ENCODE peak calls at places on chromosomes 2 and 18, in eight cellular contexts. N is right cardiac atrium, W is HT-29, X is T-helper 2 cell, Q is endothelial cell, Z is NCI-H1417, T is GM23248, I is AG08395. R is an unnamed sample.
A peak's percentile ranks its signal among the peaks of the same experiment; 100 is the strongest.

GRCh38 chr18:56702946-56703345 is 51.8 kb downstream of the WDR7 start:
- DNase-seq in N (no peak), W (peak; percentile 58), X (no peak), Q (peak; percentile 39), Z (peak; percentile 32), T (peak; percentile 68), I (peak; percentile 22), R (peak; percentile 23)

GRCh38 chr2:133077259-133077822 is 407.3 kb upstream of the LYPD1 start:
- DNase-seq in N (peak; percentile 20), W (no peak), X (no peak), Q (no peak), Z (no peak), T (peak; percentile 14), I (no peak), R (no peak)

GRCh38 chr2:25378731-25379490 is 37.2 kb upstream of the DNMT3A start:
- DNase-seq in N (no peak), W (no peak), X (no peak), Q (no peak), Z (no peak), T (peak; percentile 29), I (no peak), R (no peak)

GRCh38 chr2:36650031-36650430 is 46.5 kb upstream of the VIT start:
- DNase-seq in N (no peak), W (peak; percentile 84), X (no peak), Q (no peak), Z (no peak), T (peak; percentile 91), I (peak; percentile 76), R (peak; percentile 31)

GRCh38 chr2:179235463-179236108 is 29.0 kb downstream of the SESTD1 start:
- DNase-seq in N (no peak), W (no peak), X (no peak), Q (no peak), Z (peak; percentile 32), T (peak; percentile 85), I (peak; percentile 16), R (no peak)

GRCh38 chr2:122023059-122023879 is 267.8 kb downstream of the TSN start:
- DNase-seq in N (peak; percentile 63), W (no peak), X (no peak), Q (no peak), Z (no peak), T (no peak), I (no peak), R (no peak)

GRCh38 chr2:174337337-174338154 is 2.8 kb downstream of the SP9 start:
- DNase-seq in N (peak; percentile 37), W (no peak), X (no peak), Q (peak; percentile 59), Z (peak; percentile 31), T (no peak), I (no peak), R (peak; percentile 70)

GRCh38 chr2:172449916-172450550 is 22.6 kb downstream of the ITGA6 start:
- DNase-seq in N (no peak), W (no peak), X (no peak), Q (no peak), Z (no peak), T (peak; percentile 67), I (peak; percentile 41), R (no peak)